ENCODE peak calls at places on chromosomes 1 and 21, in eight cellular contexts. One of them, this sample, is unnamed.

GRCh38 chr1:15945011-15945831 is 30.7 kb downstream of the ZBTB17 start:
- DNase-seq in Caco-2: no peak
- DNase-seq in foreskin fibroblast: no peak
- DNase-seq in AG10803: no peak
- DNase-seq in CD8-positive, alpha-beta T cell: no peak
- DNase-seq in left lung: no peak
- DNase-seq in colonic mucosa: no peak
- DNase-seq in epithelial cell of esophagus: no peak
- DNase-seq in this sample: no peak

GRCh38 chr21:42375141-42375905 is 9.0 kb upstream of the TFF1 start:
- DNase-seq in colonic mucosa: peak; percentile 85
- DNase-seq in foreskin fibroblast: no peak
- DNase-seq in left lung: no peak
- DNase-seq in Caco-2: no peak
- DNase-seq in AG10803: no peak
- DNase-seq in epithelial cell of esophagus: no peak
- DNase-seq in CD8-positive, alpha-beta T cell: no peak
- DNase-seq in this sample: no peak

GRCh38 chr1:24720152-24720551 is 25.1 kb upstream of the CLIC4 start:
- DNase-seq in epithelial cell of esophagus: no peak
- DNase-seq in foreskin fibroblast: peak; percentile 83
- DNase-seq in Caco-2: no peak
- DNase-seq in left lung: peak; percentile 78
- DNase-seq in AG10803: peak; percentile 60
- DNase-seq in CD8-positive, alpha-beta T cell: no peak
- DNase-seq in colonic mucosa: peak; percentile 49
- DNase-seq in this sample: peak; percentile 82

GRCh38 chr1:113178106-113178505 is 105.1 kb downstream of the LRIG2 start:
- DNase-seq in foreskin fibroblast: no peak
- DNase-seq in CD8-positive, alpha-beta T cell: no peak
- DNase-seq in Caco-2: no peak
- DNase-seq in colonic mucosa: no peak
- DNase-seq in epithelial cell of esophagus: no peak
- DNase-seq in left lung: no peak
- DNase-seq in AG10803: no peak
- DNase-seq in this sample: no peak

GRCh38 chr1:231690072-231690471 is 63.5 kb downstream of the DISC1 start:
- DNase-seq in foreskin fibroblast: no peak
- DNase-seq in left lung: no peak
- DNase-seq in Caco-2: no peak
- DNase-seq in AG10803: no peak
- DNase-seq in CD8-positive, alpha-beta T cell: no peak
- DNase-seq in epithelial cell of esophagus: no peak
- DNase-seq in colonic mucosa: no peak
- DNase-seq in this sample: no peak

GRCh38 chr21:25183577-25183976 is 423.7 kb downstream of the MRPL39 start:
- DNase-seq in foreskin fibroblast: no peak
- DNase-seq in epithelial cell of esophagus: no peak
- DNase-seq in CD8-positive, alpha-beta T cell: no peak
- DNase-seq in Caco-2: no peak
- DNase-seq in AG10803: no peak
- DNase-seq in colonic mucosa: no peak
- DNase-seq in left lung: no peak
- DNase-seq in this sample: no peak

GRCh38 chr1:39507230-39507928 is 15.9 kb downstream of the BMP8A start:
- DNase-seq in foreskin fibroblast: peak; percentile 48
- DNase-seq in AG10803: no peak
- DNase-seq in colonic mucosa: no peak
- DNase-seq in left lung: no peak
- DNase-seq in epithelial cell of esophagus: no peak
- DNase-seq in Caco-2: peak; percentile 27
- DNase-seq in CD8-positive, alpha-beta T cell: no peak
- DNase-seq in this sample: no peak

GRCh38 chr1:21865943-21866628 is 54.0 kb downstream of the LDLRAD2 start:
- DNase-seq in left lung: no peak
- DNase-seq in epithelial cell of esophagus: no peak
- DNase-seq in Caco-2: peak; percentile 45
- DNase-seq in AG10803: no peak
- DNase-seq in foreskin fibroblast: no peak
- DNase-seq in CD8-positive, alpha-beta T cell: no peak
- DNase-seq in colonic mucosa: no peak
- DNase-seq in this sample: no peak

GRCh38 chr1:31335007-31335406 is 37.9 kb downstream of the FABP3 start:
- DNase-seq in epithelial cell of esophagus: peak; percentile 58
- DNase-seq in foreskin fibroblast: peak; percentile 54
- DNase-seq in Caco-2: peak; percentile 33
- DNase-seq in AG10803: peak; percentile 59
- DNase-seq in colonic mucosa: no peak
- DNase-seq in CD8-positive, alpha-beta T cell: no peak
- DNase-seq in left lung: no peak
- DNase-seq in this sample: peak; percentile 65

DNA sequence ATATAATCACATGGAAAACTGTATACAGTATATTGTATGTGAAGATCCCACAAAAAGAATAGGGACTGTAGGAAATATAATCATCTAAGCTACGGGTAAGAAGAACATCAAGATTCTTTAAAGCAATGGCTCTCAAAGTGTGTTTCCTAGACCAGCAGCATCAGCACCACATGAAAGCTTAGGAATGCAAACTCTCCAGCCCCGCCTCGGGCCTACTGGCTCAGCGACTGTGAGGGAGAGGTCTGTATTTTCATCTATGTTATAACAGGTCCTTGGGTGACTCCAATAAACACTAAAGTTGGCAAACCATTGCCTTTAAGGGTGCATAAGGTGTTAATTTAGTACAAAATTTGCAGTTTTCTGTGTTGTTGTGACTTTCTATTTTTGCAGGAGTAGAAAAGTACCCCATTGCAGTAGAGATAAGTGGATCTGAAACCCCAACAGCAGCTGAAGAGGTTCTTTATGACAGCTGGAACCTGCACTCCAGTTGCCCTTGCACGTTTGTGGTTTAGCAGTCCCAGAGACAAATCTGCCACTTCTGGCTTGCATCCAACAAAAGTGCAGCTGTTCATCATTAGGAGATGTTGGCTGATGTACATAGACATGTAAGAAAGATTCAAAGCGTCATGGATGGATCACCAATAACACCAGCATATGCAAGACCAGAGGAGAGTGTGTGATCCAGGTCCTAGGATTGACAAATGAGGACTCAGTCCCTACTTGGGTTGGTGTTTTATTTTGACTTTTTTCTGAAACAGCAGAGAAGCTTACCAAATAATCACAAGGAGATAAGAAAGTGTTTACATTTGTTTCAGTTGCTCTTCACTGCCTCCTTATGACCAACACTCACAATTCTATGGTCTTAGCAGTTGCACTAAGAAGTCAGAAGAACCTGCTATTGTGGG is 15.9 kb upstream of the IFNAR1 start:
- DNase-seq in left lung: no peak
- DNase-seq in epithelial cell of esophagus: peak; percentile 20
- DNase-seq in AG10803: peak; percentile 72
- DNase-seq in CD8-positive, alpha-beta T cell: no peak
- DNase-seq in Caco-2: no peak
- DNase-seq in foreskin fibroblast: peak; percentile 85
- DNase-seq in colonic mucosa: no peak
- DNase-seq in this sample: peak; percentile 79
- TF ChIP-seq CTCF in left lung: no peak
- TF ChIP-seq CTCF in epithelial cell of esophagus: no peak
- TF ChIP-seq CTCF in AG10803: no peak
- TF ChIP-seq CTCF in CD8-positive, alpha-beta T cell: no peak
- TF ChIP-seq CTCF in Caco-2: no peak
- TF ChIP-seq CTCF in foreskin fibroblast: no peak
- TF ChIP-seq CTCF in colonic mucosa: no peak
- TF ChIP-seq CTCF in this sample: peak; percentile 19

GRCh38 chr1:51297401-51298321 is 32.7 kb downstream of the TTC39A start:
- DNase-seq in CD8-positive, alpha-beta T cell: no peak
- DNase-seq in left lung: no peak
- DNase-seq in Caco-2: no peak
- DNase-seq in epithelial cell of esophagus: no peak
- DNase-seq in colonic mucosa: peak; percentile 64
- DNase-seq in foreskin fibroblast: no peak
- DNase-seq in AG10803: no peak
- DNase-seq in this sample: no peak

GRCh38 chr1:51294566-51295184 is 35.7 kb downstream of the TTC39A start:
- DNase-seq in Caco-2: no peak
- DNase-seq in epithelial cell of esophagus: no peak
- DNase-seq in colonic mucosa: no peak
- DNase-seq in CD8-positive, alpha-beta T cell: no peak
- DNase-seq in left lung: no peak
- DNase-seq in AG10803: no peak
- DNase-seq in foreskin fibroblast: peak; percentile 44
- DNase-seq in this sample: no peak

GRCh38 chr1:51295926-51296325 is 34.4 kb downstream of the TTC39A start:
- DNase-seq in colonic mucosa: no peak
- DNase-seq in Caco-2: no peak
- DNase-seq in CD8-positive, alpha-beta T cell: no peak
- DNase-seq in left lung: no peak
- DNase-seq in foreskin fibroblast: no peak
- DNase-seq in AG10803: no peak
- DNase-seq in epithelial cell of esophagus: no peak
- DNase-seq in this sample: no peak

GRCh38 chr1:51298322-51298705 is 32.0 kb downstream of the TTC39A start:
- DNase-seq in Caco-2: no peak
- DNase-seq in colonic mucosa: no peak
- DNase-seq in left lung: no peak
- DNase-seq in epithelial cell of esophagus: no peak
- DNase-seq in CD8-positive, alpha-beta T cell: no peak
- DNase-seq in AG10803: no peak
- DNase-seq in foreskin fibroblast: no peak
- DNase-seq in this sample: no peak

GRCh38 chr1:51296379-51297357 is 33.7 kb downstream of the TTC39A start:
- DNase-seq in left lung: peak; percentile 82
- DNase-seq in Caco-2: peak; percentile 88
- DNase-seq in epithelial cell of esophagus: peak; percentile 72
- DNase-seq in AG10803: peak; percentile 71
- DNase-seq in foreskin fibroblast: peak; percentile 88
- DNase-seq in colonic mucosa: peak; percentile 92
- DNase-seq in CD8-positive, alpha-beta T cell: peak; percentile 51
- DNase-seq in this sample: peak; percentile 75
- H3K4me3 ChIP-seq in left lung: peak overlapping the region; percentile 35
- H3K4me3 ChIP-seq in Caco-2: peak overlapping the region; percentile 20
- H3K4me3 ChIP-seq in epithelial cell of esophagus: peak overlapping the region; percentile 26
- H3K4me3 ChIP-seq in AG10803: peak overlapping the region; percentile 58
- H3K4me3 ChIP-seq in foreskin fibroblast: peak overlapping the region; percentile 38
- H3K4me3 ChIP-seq in colonic mucosa: peak overlapping the region; percentile 5
- H3K4me3 ChIP-seq in CD8-positive, alpha-beta T cell: peak overlapping the region; percentile 34
- H3K4me3 ChIP-seq in this sample: peak overlapping the region; percentile 52

GRCh38 chr1:201876148-201876547 is 12.6 kb upstream of the SHISA4 start:
- DNase-seq in colonic mucosa: no peak
- DNase-seq in foreskin fibroblast: peak; percentile 64
- DNase-seq in left lung: no peak
- DNase-seq in Caco-2: peak; percentile 38
- DNase-seq in AG10803: no peak
- DNase-seq in epithelial cell of esophagus: peak; percentile 29
- DNase-seq in CD8-positive, alpha-beta T cell: no peak
- DNase-seq in this sample: peak; percentile 30
- TF ChIP-seq CTCF in colonic mucosa: no peak
- TF ChIP-seq CTCF in foreskin fibroblast: peak; percentile 53
- TF ChIP-seq CTCF in left lung: no peak
- TF ChIP-seq CTCF in Caco-2: peak; percentile 38
- TF ChIP-seq CTCF in AG10803: peak; percentile 53
- TF ChIP-seq CTCF in epithelial cell of esophagus: peak; percentile 39
- TF ChIP-seq CTCF in CD8-positive, alpha-beta T cell: no peak
- TF ChIP-seq CTCF in this sample: peak; percentile 52

GRCh38 chr1:29249170-29249691 is 12.9 kb downstream of the PTPRU start:
- DNase-seq in AG10803: peak; percentile 38
- DNase-seq in epithelial cell of esophagus: peak; percentile 39
- DNase-seq in colonic mucosa: no peak
- DNase-seq in foreskin fibroblast: no peak
- DNase-seq in Caco-2: peak; percentile 70
- DNase-seq in left lung: no peak
- DNase-seq in CD8-positive, alpha-beta T cell: no peak
- DNase-seq in this sample: peak; percentile 35
- H3K4me3 ChIP-seq in AG10803: no peak overlapping the region
- H3K4me3 ChIP-seq in epithelial cell of esophagus: no peak overlapping the region
- H3K4me3 ChIP-seq in colonic mucosa: no peak overlapping the region
- H3K4me3 ChIP-seq in foreskin fibroblast: no peak overlapping the region
- H3K4me3 ChIP-seq in Caco-2: no peak overlapping the region
- H3K4me3 ChIP-seq in left lung: no peak overlapping the region
- H3K4me3 ChIP-seq in CD8-positive, alpha-beta T cell: no peak overlapping the region
- H3K4me3 ChIP-seq in this sample: no peak overlapping the region

GRCh38 chr1:92961131-92961895 is at the start of gene DIPK1A:
- DNase-seq in epithelial cell of esophagus: peak; percentile 68
- DNase-seq in colonic mucosa: peak; percentile 77
- DNase-seq in foreskin fibroblast: peak; percentile 84
- DNase-seq in left lung: peak; percentile 80
- DNase-seq in Caco-2: peak; percentile 78
- DNase-seq in AG10803: peak; percentile 77
- DNase-seq in CD8-positive, alpha-beta T cell: peak; percentile 84
- DNase-seq in this sample: peak; percentile 74

GRCh38 chr1:92961896-92962752 is 862 bp upstream of the DIPK1A start:
- DNase-seq in foreskin fibroblast: peak; percentile 71
- DNase-seq in epithelial cell of esophagus: peak; percentile 88
- DNase-seq in CD8-positive, alpha-beta T cell: peak; percentile 85
- DNase-seq in AG10803: peak; percentile 90
- DNase-seq in left lung: peak; percentile 49
- DNase-seq in colonic mucosa: peak; percentile 61
- DNase-seq in Caco-2: peak; percentile 7
- DNase-seq in this sample: peak; percentile 70

GRCh38 chr1:92958203-92958970 is 2.9 kb downstream of the DIPK1A start:
- DNase-seq in AG10803: no peak
- DNase-seq in colonic mucosa: no peak
- DNase-seq in CD8-positive, alpha-beta T cell: no peak
- DNase-seq in left lung: no peak
- DNase-seq in foreskin fibroblast: no peak
- DNase-seq in Caco-2: no peak
- DNase-seq in epithelial cell of esophagus: no peak
- DNase-seq in this sample: no peak

GRCh38 chr1:92957020-92957734 is 4.1 kb downstream of the DIPK1A start:
- DNase-seq in colonic mucosa: no peak
- DNase-seq in Caco-2: no peak
- DNase-seq in left lung: no peak
- DNase-seq in foreskin fibroblast: no peak
- DNase-seq in CD8-positive, alpha-beta T cell: no peak
- DNase-seq in epithelial cell of esophagus: no peak
- DNase-seq in AG10803: no peak
- DNase-seq in this sample: no peak

DNA sequence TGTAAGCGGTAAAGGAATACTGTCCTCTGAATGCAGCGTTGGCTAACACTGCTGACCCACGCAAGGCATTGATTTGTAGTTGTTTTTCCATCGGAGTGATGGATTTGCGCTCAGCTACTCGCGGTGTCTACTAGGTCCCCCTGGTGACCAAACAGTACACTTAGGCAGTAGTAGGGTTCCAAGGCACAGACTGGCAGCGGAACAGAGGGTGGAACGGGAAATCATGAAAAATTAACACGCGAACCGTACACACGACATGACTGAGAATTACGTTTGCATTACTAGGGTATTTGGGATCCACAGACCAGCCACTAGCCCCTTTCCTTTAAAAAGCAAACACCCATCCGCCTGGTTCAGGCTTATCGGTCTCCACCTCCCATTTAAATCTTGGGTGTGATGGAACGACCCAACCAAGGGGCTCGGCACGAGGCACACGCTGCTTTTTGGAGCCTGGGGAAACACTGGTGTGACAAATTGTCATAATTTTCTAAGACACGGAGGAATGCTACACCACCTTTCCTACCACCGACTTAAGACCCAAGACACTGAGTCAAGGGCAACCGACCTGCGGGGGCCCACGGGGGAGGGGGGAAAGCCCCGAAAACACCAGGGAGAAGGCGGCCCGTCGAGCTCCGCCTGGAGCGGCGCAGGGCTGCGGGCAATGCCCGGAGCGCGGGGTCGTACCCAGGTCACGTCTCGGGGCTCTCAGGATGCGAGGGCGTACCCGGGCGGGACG is 699 bp downstream of the DIPK1A start:
- DNase-seq in AG10803: peak; percentile 89
- DNase-seq in left lung: peak; percentile 60
- DNase-seq in foreskin fibroblast: peak; percentile 95
- DNase-seq in colonic mucosa: peak; percentile 76
- DNase-seq in Caco-2: peak; percentile 62
- DNase-seq in CD8-positive, alpha-beta T cell: peak; percentile 74
- DNase-seq in epithelial cell of esophagus: peak; percentile 86
- DNase-seq in this sample: peak; percentile 83
- TF ChIP-seq CTCF in AG10803: peak; percentile 77
- TF ChIP-seq CTCF in left lung: peak; percentile 38
- TF ChIP-seq CTCF in foreskin fibroblast: peak; percentile 75
- TF ChIP-seq CTCF in colonic mucosa: peak; percentile 48
- TF ChIP-seq CTCF in Caco-2: peak; percentile 58
- TF ChIP-seq CTCF in CD8-positive, alpha-beta T cell: peak; percentile 58
- TF ChIP-seq CTCF in epithelial cell of esophagus: peak; percentile 78
- TF ChIP-seq CTCF in this sample: peak; percentile 60

This sample was measured in fibroblast of villous mesenchyme.